ENCODE peak calls at places on chromosome 4, in eight cellular contexts. T is dermis blood vessel endothelial cell; Y is colonic mucosa; Z is NCI-H226; W is cardiac fibroblast; K is CD4-positive, alpha-beta memory T cell; F is left ventricle myocardium inferior; M is T-helper 2 cell. Q is an unnamed sample.

GRCh38 chr4:40749717-40750460 is at the start of gene NSUN7:
- DNase-seq in T (peak), Y (peak), Z (no peak), W (no peak), K (no peak), F (peak), M (no peak), Q (peak)

GRCh38 chr4:161252520-161253141 is 911.2 kb downstream of the FSTL5 start:
- DNase-seq in T (peak), Y (no peak), Z (no peak), W (peak), K (no peak), F (no peak), M (no peak), Q (no peak)

GRCh38 chr4:52600275-52600674 is 58.8 kb downstream of the USP46 start:
- DNase-seq in T (no peak), Y (no peak), Z (no peak), W (no peak), K (no peak), F (peak), M (no peak), Q (no peak)

GRCh38 chr4:43242611-43243010 is 350.1 kb downstream of the GRXCR1 start:
- DNase-seq in T (no peak), Y (no peak), Z (peak), W (peak), K (no peak), F (no peak), M (no peak), Q (no peak)

GRCh38 chr4:14850374-14851097 is 151.7 kb upstream of the CPEB2 start:
- DNase-seq in T (no peak), Y (no peak), Z (no peak), W (no peak), K (no peak), F (no peak), M (no peak), Q (no peak)

GRCh38 chr4:186826866-186827541 is 103.3 kb upstream of the FAT1 start:
- DNase-seq in T (no peak), Y (no peak), Z (no peak), W (no peak), K (no peak), F (no peak), M (no peak), Q (no peak)

GRCh38 chr4:173121044-173121685 is 47.4 kb upstream of the GALNT7 start:
- DNase-seq in T (peak), Y (peak), Z (peak), W (peak), K (no peak), F (no peak), M (no peak), Q (no peak)

GRCh38 chr4:41540687-41541086 is 2.7 kb downstream of the LIMCH1 start:
- DNase-seq in T (no peak), Y (no peak), Z (no peak), W (no peak), K (no peak), F (no peak), M (no peak), Q (no peak)

GRCh38 chr4:141207971-141208370 is 12.7 kb upstream of the ZNF330 start:
- DNase-seq in T (no peak), Y (no peak), Z (no peak), W (no peak), K (no peak), F (no peak), M (no peak), Q (no peak)

GRCh38 chr4:88242144-88242543 is 42.2 kb downstream of the PPM1K start:
- DNase-seq in T (no peak), Y (no peak), Z (no peak), W (no peak), K (no peak), F (no peak), M (no peak), Q (peak)

GRCh38 chr4:38856046-38856445 is 571 bp downstream of the TLR6 start:
- DNase-seq in T (no peak), Y (no peak), Z (no peak), W (no peak), K (no peak), F (no peak), M (no peak), Q (no peak)

GRCh38 chr4:186360551-186360950 is 94.6 kb downstream of the F11 start:
- DNase-seq in T (no peak), Y (no peak), Z (no peak), W (no peak), K (no peak), F (no peak), M (no peak), Q (no peak)

GRCh38 chr4:8333726-8334460 is 64.3 kb downstream of the HTRA3 start:
- DNase-seq in T (no peak), Y (no peak), Z (no peak), W (no peak), K (no peak), F (no peak), M (no peak), Q (no peak)

GRCh38 chr4:185779520-185779919 is 32.5 kb downstream of the SORBS2 start:
- DNase-seq in T (peak), Y (no peak), Z (no peak), W (peak), K (no peak), F (no peak), M (no peak), Q (no peak)

GRCh38 chr4:118557298-118557851 is 127.8 kb upstream of the METTL14 start:
- DNase-seq in T (no peak), Y (no peak), Z (no peak), W (peak), K (no peak), F (no peak), M (no peak), Q (no peak)

GRCh38 chr4:138398297-138398696 is 156.1 kb upstream of the SLC7A11 start:
- DNase-seq in T (peak), Y (no peak), Z (no peak), W (peak), K (no peak), F (no peak), M (no peak), Q (no peak)

GRCh38 chr4:105808030-105808429 is 87.2 kb upstream of the NPNT start:
- DNase-seq in T (no peak), Y (no peak), Z (no peak), W (no peak), K (no peak), F (no peak), M (no peak), Q (no peak)

GRCh38 chr4:78336093-78336943 is 215.3 kb upstream of the ANXA3 start:
- DNase-seq in T (peak), Y (no peak), Z (peak), W (peak), K (no peak), F (no peak), M (no peak), Q (no peak)

GRCh38 chr4:1879491-1879890 is 8.3 kb downstream of the NSD2 start:
- DNase-seq in T (no peak), Y (no peak), Z (no peak), W (peak), K (no peak), F (no peak), M (no peak), Q (no peak)

GRCh38 chr4:148955926-148956325 is 513.7 kb upstream of the NR3C2 start:
- DNase-seq in T (no peak), Y (no peak), Z (no peak), W (peak), K (no peak), F (no peak), M (no peak), Q (no peak)

GRCh38 chr4:55397521-55398321 is 2.0 kb downstream of the TMEM165 start:
- DNase-seq in T (peak), Y (no peak), Z (peak), W (peak), K (no peak), F (no peak), M (no peak), Q (no peak)

GRCh38 chr4:81756042-81756441 is 284.3 kb upstream of the RASGEF1B start:
- DNase-seq in T (no peak), Y (no peak), Z (no peak), W (no peak), K (no peak), F (no peak), M (no peak), Q (no peak)